ENCODE peak calls at places on chromosomes 13 and 19, in seven cellular contexts. B, X, R, Y, O, H and K are unnamed samples.

GRCh38 chr13:106089251-106089940 is 446.1 kb downstream of the EFNB2 start:
- DNase-seq in B (no peak), X (no peak), R (no peak), Y (no peak), O (no peak), H (no peak), K (no peak)

GRCh38 chr13:39129253-39129652 is 91.0 kb downstream of the NHLRC3 start:
- DNase-seq in B (no peak), X (no peak), R (no peak), Y (no peak), O (no peak), H (no peak), K (no peak)

GRCh38 chr19:46420056-46420455 is 6.7 kb upstream of the CCDC8 start:
- DNase-seq in B (no peak), X (no peak), R (no peak), Y (no peak), O (no peak), H (no peak), K (no peak)

GRCh38 chr19:41325947-41326706 is 16.2 kb downstream of the CCDC97 start:
- DNase-seq in B (no peak), X (peak), R (no peak), Y (no peak), O (no peak), H (no peak), K (no peak)

GRCh38 chr13:31090921-31091624 is 70.6 kb downstream of the HSPH1 start:
- DNase-seq in B (no peak), X (peak), R (no peak), Y (peak), O (no peak), H (no peak), K (no peak)

GRCh38 chr13:72431981-72432617 is 295.3 kb downstream of the MZT1 start:
- DNase-seq in B (no peak), X (no peak), R (no peak), Y (no peak), O (no peak), H (no peak), K (no peak)

GRCh38 chr13:60169239-60170031 is 5.7 kb upstream of the DIAPH3 start:
- DNase-seq in B (no peak), X (no peak), R (no peak), Y (no peak), O (no peak), H (no peak), K (no peak)

GRCh38 chr13:49985129-49985528 is 11.7 kb upstream of the TRIM13 start:
- DNase-seq in B (no peak), X (peak), R (no peak), Y (no peak), O (no peak), H (no peak), K (no peak)

GRCh38 chr19:50777830-50778303 is 7.6 kb downstream of the GPR32 start:
- DNase-seq in B (no peak), X (no peak), R (no peak), Y (no peak), O (no peak), H (no peak), K (no peak)